ENCODE peak calls at places on chromosomes 7 and 10, in six cellular contexts. O is stomach, C is foreskin keratinocyte, R is colonic mucosa, Q is sigmoid colon, W is heart right ventricle. Z is an unnamed sample.

GRCh38 chr7:105067691-105068090 is 53.7 kb downstream of the KMT2E start:
- DNase-seq in C (no peak), R (no peak), W (no peak), Q (no peak), O (no peak), Z (no peak)

GRCh38 chr7:15751191-15751701 is 64.8 kb upstream of the MEOX2 start:
- DNase-seq in R (no peak), W (no peak), Q (no peak), O (no peak), C (no peak), Z (no peak)

GRCh38 chr7:20932785-20933184 is 146.1 kb upstream of the SP8 start:
- DNase-seq in O (no peak), W (no peak), R (no peak), C (no peak), Q (no peak), Z (no peak)

GRCh38 chr7:116211913-116212596 is 1.7 kb downstream of the TES start:
- DNase-seq in R (no peak), O (no peak), Q (no peak), C (no peak), W (no peak), Z (no peak)

GRCh38 chr10:73908853-73909611 is 1.9 kb upstream of the PLAU start:
- DNase-seq in R (peak), O (no peak), W (no peak), C (peak), Q (peak), Z (no peak)

GRCh38 chr10:117139581-117140524 is 1.8 kb upstream of the VAX1 start:
- DNase-seq in Q (no peak), O (no peak), W (no peak), R (no peak), C (no peak), Z (peak)

GRCh38 chr7:157523766-157524421 is 187.1 kb downstream of the DNAJB6 start:
- DNase-seq in R (no peak), W (no peak), C (no peak), Q (peak), O (peak), Z (peak)

GRCh38 chr10:106608101-106608500 is 556.4 kb downstream of the SORCS1 start:
- DNase-seq in Q (no peak), W (no peak), O (no peak), C (no peak), R (no peak), Z (no peak)

GRCh38 chr7:159008417-159008816 is 136.2 kb downstream of the VIPR2 start:
- DNase-seq in O (no peak), W (no peak), R (no peak), C (no peak), Q (peak), Z (no peak)

GRCh38 chr10:117925369-117925768 is 121.4 kb downstream of the RAB11FIP2 start:
- DNase-seq in W (no peak), C (no peak), R (no peak), Q (no peak), O (no peak), Z (no peak)

GRCh38 chr10:22345301-22346086 is at the start of gene SPAG6:
- DNase-seq in O (peak), R (peak), Q (peak), W (peak), C (no peak), Z (peak)

DNA sequence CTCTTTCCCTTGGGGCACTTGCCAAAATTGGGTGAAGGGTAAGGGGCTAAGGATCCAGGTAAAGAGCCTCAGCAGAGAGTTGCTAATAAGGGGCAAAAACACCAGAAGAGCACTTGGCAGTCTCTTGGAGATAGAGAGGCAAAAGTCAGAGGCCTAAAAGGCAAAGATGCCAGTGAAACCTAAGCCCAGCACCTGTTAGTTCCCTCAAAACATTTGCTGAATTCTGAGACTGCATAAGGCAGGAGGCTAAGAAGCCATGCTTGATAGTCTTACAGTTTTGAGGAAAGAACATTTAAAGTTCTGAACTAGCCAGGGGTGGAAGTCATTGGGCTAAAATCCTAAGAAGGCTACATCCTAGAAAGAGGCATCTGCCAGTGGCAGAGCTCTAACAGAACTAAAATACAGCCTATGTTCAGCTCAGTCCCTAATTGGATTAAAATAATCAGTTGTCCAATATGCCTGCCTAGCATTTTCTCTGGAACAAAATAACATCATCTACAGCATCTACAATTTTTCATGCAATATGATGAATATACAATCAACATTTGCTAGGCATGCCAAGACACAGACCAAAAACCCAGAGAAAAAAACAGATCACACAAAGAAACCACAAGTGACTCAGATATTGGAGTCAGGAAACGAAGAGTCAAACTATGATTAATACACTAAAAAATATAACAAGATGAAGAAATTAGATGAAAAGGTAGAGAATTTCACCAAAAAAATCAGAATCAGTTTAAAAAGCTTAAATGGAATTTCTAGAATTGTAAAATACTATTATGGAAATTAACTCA is 7.7 kb downstream of the HTR7 start:
- DNase-seq in R (no peak), O (no peak), W (no peak), Q (no peak), C (peak), Z (no peak)
- TF ChIP-seq CTCF in R (no peak), O (no peak), W (no peak), Q (no peak), C (no peak), Z (no peak)

DNA sequence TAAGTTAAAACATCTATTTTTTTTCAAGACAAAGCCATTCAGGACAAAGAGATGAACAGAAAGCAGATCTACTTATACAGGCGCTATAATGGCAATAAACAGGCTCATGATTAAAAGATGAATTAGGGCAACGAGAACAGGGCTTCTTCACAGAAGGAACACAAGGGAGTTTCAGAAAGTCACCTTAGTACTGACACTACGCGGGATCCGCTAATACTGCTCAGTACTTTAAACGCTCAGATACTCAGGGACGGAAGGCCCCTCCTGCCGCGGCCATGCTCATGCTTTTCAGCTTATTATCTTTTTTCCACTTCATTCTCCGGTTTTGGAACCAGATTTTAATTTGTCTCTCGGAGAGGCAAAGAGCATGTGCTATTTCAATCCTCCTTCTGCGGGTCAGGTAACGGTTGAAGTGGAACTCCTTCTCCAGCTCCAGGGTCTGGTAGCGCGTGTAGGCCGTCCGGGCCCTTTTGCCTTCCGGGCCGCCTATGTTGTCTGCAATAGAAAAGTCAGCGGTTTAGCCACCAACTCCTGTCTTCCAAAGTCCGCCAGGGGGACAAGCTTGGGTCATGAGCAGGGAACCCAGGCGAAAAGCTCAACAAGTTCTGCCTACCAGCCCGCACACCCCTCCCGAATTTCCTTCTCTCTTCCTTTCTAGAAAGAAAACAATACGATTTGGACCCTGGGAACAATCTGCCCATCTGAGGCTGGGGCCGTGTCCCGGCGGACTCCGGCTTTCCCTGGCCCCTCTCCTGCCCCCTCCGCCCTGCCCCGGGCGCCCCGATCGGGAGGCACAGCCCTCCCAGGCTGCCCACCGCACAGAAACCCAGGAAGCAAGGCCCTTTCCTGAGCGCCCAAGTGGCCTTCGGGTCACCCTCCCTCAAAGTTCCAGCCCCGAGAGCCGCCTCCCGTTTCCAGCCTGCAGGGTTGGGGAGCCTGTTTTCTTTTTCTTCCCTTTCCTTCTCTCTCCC is 1.6 kb downstream of the HOXA5 start:
- DNase-seq in Q (no peak), C (peak), W (no peak), R (peak), O (no peak), Z (no peak)
- TF ChIP-seq CTCF in Q (no peak), C (no peak), W (no peak), R (no peak), O (no peak), Z (no peak)

GRCh38 chr10:103188853-103189252 is 4.2 kb downstream of the NT5C2 start:
- DNase-seq in Q (no peak), W (no peak), C (no peak), O (no peak), R (no peak), Z (no peak)

GRCh38 chr10:103193820-103194529 is 903 bp upstream of the NT5C2 start:
- DNase-seq in W (no peak), O (peak), Q (no peak), R (no peak), C (peak), Z (no peak)

GRCh38 chr10:103193107-103193819 is at the start of gene NT5C2:
- DNase-seq in W (peak), O (peak), R (peak), Q (peak), C (peak), Z (no peak)

GRCh38 chr10:103192451-103193106 is 493 bp downstream of the NT5C2 start:
- DNase-seq in R (peak), C (peak), Q (peak), O (peak), W (peak), Z (peak)

DNA sequence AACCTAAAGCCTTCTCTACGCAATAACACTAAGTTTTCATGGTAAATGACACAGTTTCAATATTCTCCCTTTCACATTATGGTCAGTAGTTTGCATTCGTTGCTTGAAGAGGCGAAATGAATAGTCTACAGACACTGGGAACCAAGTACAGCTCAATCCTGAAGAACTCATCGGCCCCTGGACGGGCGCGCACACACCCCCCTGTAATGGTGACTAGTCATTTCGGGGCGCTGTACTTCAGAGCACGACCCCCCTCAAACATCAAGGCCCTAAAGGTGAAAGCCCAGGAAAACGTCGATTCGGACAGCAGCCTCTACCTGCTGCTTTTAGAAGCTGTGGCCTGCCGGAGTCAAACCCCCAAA is 1.0 kb downstream of the NT5C2 start:
- DNase-seq in Q (no peak), O (no peak), W (no peak), R (no peak), C (no peak), Z (no peak)
- TF ChIP-seq CTCF in Q (no peak), O (no peak), W (no peak), R (no peak), C (no peak), Z (no peak)

GRCh38 chr10:132463333-132464255 is 66.6 kb downstream of the PWWP2B start:
- DNase-seq in C (no peak), R (no peak), Q (no peak), O (no peak), W (no peak), Z (no peak)
- TF ChIP-seq CTCF in C (peak), R (no peak), Q (peak), O (no peak), W (peak), Z (peak)

DNA sequence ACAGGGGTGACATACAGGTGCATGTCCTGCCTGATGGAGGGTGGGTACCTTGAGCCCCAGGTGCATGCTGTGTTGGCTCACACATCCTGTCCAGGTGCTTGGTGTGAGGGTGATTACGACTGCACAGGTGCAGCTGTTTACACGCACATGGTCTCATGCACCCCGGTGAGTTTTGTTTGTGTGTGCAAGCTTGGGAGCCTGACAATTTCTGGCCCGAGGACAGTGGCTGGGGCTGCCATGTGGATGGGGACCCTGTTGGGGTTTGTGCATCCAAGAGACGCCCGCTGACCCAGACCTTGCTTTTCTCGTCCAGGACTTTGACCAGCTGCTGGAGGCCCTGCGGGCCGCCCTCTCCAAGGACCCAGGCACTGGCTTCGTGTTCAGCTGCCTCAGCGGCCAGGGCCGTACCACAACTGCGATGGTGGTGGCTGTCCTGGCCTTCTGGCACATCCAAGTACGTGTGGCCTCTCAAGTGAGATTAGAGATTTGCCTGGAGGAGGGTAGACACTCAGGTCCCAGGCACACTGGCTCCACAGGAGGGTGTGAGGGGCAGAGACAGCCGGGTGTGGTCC is 61.7 kb downstream of the PRF1 start:
- DNase-seq in O (no peak), W (no peak), C (no peak), Q (no peak), R (no peak), Z (no peak)
- TF ChIP-seq CTCF in O (no peak), W (peak), C (no peak), Q (no peak), R (peak), Z (no peak)

GRCh38 chr7:112668561-112668960 is 121.6 kb downstream of the TMEM168 start:
- DNase-seq in C (peak), Q (no peak), W (no peak), O (no peak), R (no peak), Z (no peak)

GRCh38 chr7:112669306-112669705 is 120.9 kb downstream of the TMEM168 start:
- DNase-seq in W (no peak), C (peak), R (no peak), O (no peak), Q (no peak), Z (no peak)

GRCh38 chr7:112665709-112666108 is 124.5 kb downstream of the TMEM168 start:
- DNase-seq in R (peak), W (no peak), Q (no peak), C (peak), O (no peak), Z (no peak)
- TF ChIP-seq CTCF in R (peak), W (peak), Q (no peak), C (peak), O (no peak), Z (peak)

DNA sequence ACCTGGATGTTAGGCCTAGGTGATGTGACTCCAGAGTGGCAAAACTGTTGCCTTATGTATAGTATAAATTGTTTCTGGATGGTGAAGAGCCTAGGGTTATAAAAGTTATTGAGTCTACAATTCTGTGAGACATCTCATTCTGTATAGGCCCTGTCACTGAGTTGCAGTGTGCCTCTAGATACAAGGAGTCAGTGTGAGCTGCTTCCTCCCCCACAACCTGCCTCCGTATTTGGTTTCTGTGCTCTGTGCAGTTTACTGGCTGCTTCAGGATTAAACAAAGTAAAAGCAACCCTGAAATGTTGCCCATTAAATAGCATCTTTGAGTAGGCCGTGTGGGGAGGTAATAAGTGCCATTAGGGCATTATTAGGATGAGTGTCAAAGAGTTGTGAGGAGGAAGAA is 1.9 kb upstream of the IFRD1 start:
- DNase-seq in R (no peak), C (no peak), Q (no peak), O (no peak), W (no peak), Z (no peak)
- TF ChIP-seq CTCF in R (no peak), C (no peak), Q (no peak), O (no peak), W (no peak), Z (no peak)

DNA sequence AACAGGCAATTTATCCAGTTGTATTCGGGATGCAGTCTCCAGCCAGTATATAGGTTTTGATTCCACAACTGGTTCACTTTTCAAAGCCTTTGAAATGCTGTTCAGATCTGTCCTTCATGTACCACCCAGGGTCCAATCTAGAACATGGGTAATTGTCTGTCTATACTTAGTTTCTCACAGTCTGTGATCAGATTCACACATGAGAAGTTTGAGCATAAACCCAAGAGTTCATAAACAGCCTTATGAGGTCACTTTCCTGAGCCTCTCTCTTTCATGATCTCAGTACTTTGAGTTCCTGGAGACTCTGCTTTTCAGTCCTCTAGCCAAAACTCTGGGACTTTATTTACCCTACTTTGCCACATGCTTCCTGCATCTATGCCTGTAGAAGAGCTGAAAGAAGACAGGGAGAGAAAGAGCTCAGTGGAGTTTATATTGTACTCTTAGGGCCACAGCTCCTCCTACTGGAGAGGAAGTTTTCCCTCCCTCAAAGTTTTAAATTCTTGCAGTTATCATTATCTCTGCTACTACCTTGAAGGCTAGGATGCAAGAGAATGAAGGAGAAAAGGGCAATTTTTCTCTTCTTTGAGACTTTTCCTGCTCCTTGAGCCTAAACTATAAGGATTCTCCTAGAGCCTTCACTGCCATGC is 172.0 kb downstream of the ZEB1 start:
- DNase-seq in O (no peak), C (peak), R (no peak), Q (no peak), W (no peak), Z (no peak)
- TF ChIP-seq CTCF in O (no peak), C (peak), R (peak), Q (peak), W (peak), Z (peak)